ENCODE peak calls at places on chromosomes 7 and 10, in five cellular contexts. One of them, this sample, is unnamed.

GRCh38 chr7:94357076-94357475 is 37.6 kb upstream of the COL1A2 start:
- DNase-seq in HL-60: no peak
- DNase-seq in fibroblast of lung: no peak
- DNase-seq in heart right ventricle: no peak
- DNase-seq in ascending aorta: no peak
- DNase-seq in this sample: no peak

GRCh38 chr7:24971333-24972165 is 8.4 kb downstream of the OSBPL3 start:
- DNase-seq in HL-60: no peak
- DNase-seq in heart right ventricle: no peak
- DNase-seq in fibroblast of lung: peak; percentile 93
- DNase-seq in ascending aorta: no peak
- DNase-seq in this sample: peak; percentile 56

GRCh38 chr10:133056651-133057178 is 31.0 kb upstream of the ADGRA1 start:
- DNase-seq in heart right ventricle: no peak
- DNase-seq in ascending aorta: no peak
- DNase-seq in fibroblast of lung: no peak
- DNase-seq in HL-60: no peak
- DNase-seq in this sample: no peak

GRCh38 chr7:157890921-157891401 is 554.2 kb downstream of the DNAJB6 start:
- DNase-seq in HL-60: no peak
- DNase-seq in ascending aorta: no peak
- DNase-seq in fibroblast of lung: no peak
- DNase-seq in heart right ventricle: no peak
- DNase-seq in this sample: no peak

GRCh38 chr7:76220185-76221057 is 18.7 kb downstream of the SRRM3 start:
- DNase-seq in ascending aorta: no peak
- DNase-seq in HL-60: peak; percentile 36
- DNase-seq in heart right ventricle: no peak
- DNase-seq in fibroblast of lung: peak; percentile 58
- DNase-seq in this sample: no peak

GRCh38 chr10:34504534-34504933 is 310.6 kb downstream of the PARD3 start:
- DNase-seq in HL-60: no peak
- DNase-seq in ascending aorta: no peak
- DNase-seq in heart right ventricle: no peak
- DNase-seq in fibroblast of lung: peak; percentile 18
- DNase-seq in this sample: peak; percentile 19

GRCh38 chr10:33117816-33118215 is 159.8 kb upstream of the ITGB1 start:
- DNase-seq in ascending aorta: no peak
- DNase-seq in HL-60: no peak
- DNase-seq in fibroblast of lung: no peak
- DNase-seq in heart right ventricle: no peak
- DNase-seq in this sample: no peak

GRCh38 chr7:74481458-74482324 is 28.0 kb downstream of the GTF2IRD1 start:
- DNase-seq in fibroblast of lung: peak; percentile 30
- DNase-seq in HL-60: no peak
- DNase-seq in heart right ventricle: no peak
- DNase-seq in ascending aorta: no peak
- DNase-seq in this sample: peak; percentile 12

GRCh38 chr7:30493231-30493630 is 11.4 kb downstream of the GGCT start:
- DNase-seq in ascending aorta: no peak
- DNase-seq in fibroblast of lung: no peak
- DNase-seq in heart right ventricle: no peak
- DNase-seq in HL-60: no peak
- DNase-seq in this sample: no peak

GRCh38 chr10:76675951-76676587 is 961.5 kb downstream of the KCNMA1 start:
- DNase-seq in HL-60: no peak
- DNase-seq in fibroblast of lung: peak; percentile 65
- DNase-seq in ascending aorta: peak; percentile 94
- DNase-seq in heart right ventricle: peak; percentile 15
- DNase-seq in this sample: no peak

GRCh38 chr7:108347616-108348015 is 108.6 kb downstream of the NRCAM start:
- DNase-seq in heart right ventricle: no peak
- DNase-seq in ascending aorta: no peak
- DNase-seq in fibroblast of lung: peak; percentile 64
- DNase-seq in HL-60: no peak
- DNase-seq in this sample: peak; percentile 24

GRCh38 chr7:100674441-100675407 is 1.2 kb downstream of the GNB2 start:
- DNase-seq in ascending aorta: no peak
- DNase-seq in HL-60: peak; percentile 56
- DNase-seq in heart right ventricle: peak; percentile 38
- DNase-seq in fibroblast of lung: no peak
- DNase-seq in this sample: peak; percentile 42

GRCh38 chr7:150793569-150794238 is 6.5 kb downstream of the TMEM176B start:
- DNase-seq in fibroblast of lung: no peak
- DNase-seq in HL-60: no peak
- DNase-seq in ascending aorta: no peak
- DNase-seq in heart right ventricle: no peak
- DNase-seq in this sample: no peak

GRCh38 chr7:108004220-108005142 is 1.5 kb upstream of the LAMB1 start:
- DNase-seq in heart right ventricle: peak; percentile 27
- DNase-seq in fibroblast of lung: peak; percentile 62
- DNase-seq in ascending aorta: no peak
- DNase-seq in HL-60: no peak
- DNase-seq in this sample: peak; percentile 72

GRCh38 chr10:117168729-117169128 is 28.6 kb upstream of the KCNK18 start:
- DNase-seq in fibroblast of lung: no peak
- DNase-seq in ascending aorta: no peak
- DNase-seq in HL-60: no peak
- DNase-seq in heart right ventricle: no peak
- DNase-seq in this sample: no peak

GRCh38 chr10:86333813-86334514 is 32.6 kb downstream of the GRID1 start:
- DNase-seq in heart right ventricle: no peak
- DNase-seq in fibroblast of lung: no peak
- DNase-seq in HL-60: no peak
- DNase-seq in ascending aorta: no peak
- DNase-seq in this sample: no peak

GRCh38 chr7:112152186-112152585 is 54.0 kb downstream of the DOCK4 start:
- DNase-seq in ascending aorta: no peak
- DNase-seq in fibroblast of lung: no peak
- DNase-seq in heart right ventricle: no peak
- DNase-seq in HL-60: no peak
- DNase-seq in this sample: no peak

GRCh38 chr10:31146496-31147219 is 115.0 kb upstream of the ZNF438 start:
- DNase-seq in heart right ventricle: peak; percentile 84
- DNase-seq in fibroblast of lung: peak; percentile 77
- DNase-seq in HL-60: no peak
- DNase-seq in ascending aorta: no peak
- DNase-seq in this sample: peak; percentile 53

GRCh38 chr7:1144269-1144771 is 15.7 kb downstream of the ZFAND2A start:
- DNase-seq in heart right ventricle: peak; percentile 50
- DNase-seq in ascending aorta: peak; percentile 74
- DNase-seq in fibroblast of lung: peak; percentile 23
- DNase-seq in HL-60: peak; percentile 69
- DNase-seq in this sample: peak; percentile 45

GRCh38 chr10:129031233-129032150 is 435.5 kb upstream of the MGMT start:
- DNase-seq in HL-60: peak; percentile 26
- DNase-seq in heart right ventricle: peak; percentile 45
- DNase-seq in ascending aorta: no peak
- DNase-seq in fibroblast of lung: peak; percentile 54
- DNase-seq in this sample: peak; percentile 68

GRCh38 chr10:114715171-114715670 is 57.1 kb upstream of the ABLIM1 start:
- DNase-seq in HL-60: no peak
- DNase-seq in heart right ventricle: no peak
- DNase-seq in fibroblast of lung: peak; percentile 70
- DNase-seq in ascending aorta: no peak
- DNase-seq in this sample: peak; percentile 93

GRCh38 chr7:144027974-144028373 is 20.8 kb upstream of the OR2A5 start:
- DNase-seq in fibroblast of lung: no peak
- DNase-seq in ascending aorta: no peak
- DNase-seq in HL-60: no peak
- DNase-seq in heart right ventricle: no peak
- DNase-seq in this sample: peak; percentile 29

GRCh38 chr10:95728535-95728934 is 27.4 kb upstream of the ENTPD1 start:
- DNase-seq in ascending aorta: no peak
- DNase-seq in fibroblast of lung: peak; percentile 28
- DNase-seq in HL-60: peak; percentile 48
- DNase-seq in heart right ventricle: no peak
- DNase-seq in this sample: peak; percentile 54

GRCh38 chr7:29572543-29572942 is 8.9 kb downstream of the PRR15 start:
- DNase-seq in ascending aorta: no peak
- DNase-seq in HL-60: no peak
- DNase-seq in fibroblast of lung: no peak
- DNase-seq in heart right ventricle: no peak
- DNase-seq in this sample: no peak